ENCODE peak calls at places on chromosomes 1 and 21, in nine cellular contexts. U is adrenal gland, P is SK-N-SH, D is left lung, M is stomach, X is HFF-Myc, W is cardiac fibroblast, O is fibroblast of villous mesenchyme, S is GM12864. R is an unnamed sample.

GRCh38 chr21:28906236-28906635 is 86.4 kb downstream of the LTN1 start:
- DNase-seq in O (no peak), M (no peak), P (no peak), D (no peak), W (no peak), S (no peak), X (no peak), U (no peak), R (no peak)

GRCh38 chr21:41488080-41488479 is 19.9 kb downstream of the TMPRSS2 start:
- DNase-seq in X (no peak), D (no peak), W (no peak), S (no peak), M (peak), P (no peak), U (peak), O (no peak), R (no peak)

GRCh38 chr1:170461362-170461761 is 70.6 kb upstream of the GORAB start:
- DNase-seq in S (no peak), U (no peak), W (peak), X (no peak), D (no peak), O (peak), M (no peak), P (no peak), R (peak)

GRCh38 chr1:6953874-6954502 is 168.7 kb downstream of the CAMTA1 start:
- DNase-seq in M (no peak), D (no peak), O (no peak), P (no peak), W (no peak), S (no peak), U (no peak), X (no peak), R (no peak)

GRCh38 chr21:46509760-46510159 is 51.1 kb downstream of the DIP2A start:
- DNase-seq in M (peak), D (peak), W (peak), O (peak), S (no peak), X (no peak), U (peak), P (no peak), R (no peak)

GRCh38 chr1:26983863-26984262 is 9.6 kb upstream of the TRNP1 start:
- DNase-seq in X (no peak), M (no peak), W (no peak), O (no peak), P (no peak), S (no peak), D (no peak), U (no peak), R (no peak)

GRCh38 chr1:92230736-92231135 is 13.0 kb downstream of the C1orf146 start:
- DNase-seq in O (no peak), W (no peak), U (no peak), X (no peak), M (no peak), P (no peak), S (no peak), D (no peak), R (no peak)

GRCh38 chr1:162666006-162666645 is 33.9 kb downstream of the DDR2 start:
- DNase-seq in O (peak), U (no peak), W (no peak), S (no peak), M (no peak), P (no peak), D (no peak), X (no peak), R (no peak)

GRCh38 chr21:37087188-37087587 is 14.1 kb downstream of the TTC3 start:
- DNase-seq in X (no peak), W (peak), S (no peak), P (no peak), O (peak), M (no peak), U (peak), D (no peak), R (peak)

GRCh38 chr1:205009666-205010065 is 33.3 kb upstream of the CNTN2 start:
- DNase-seq in D (no peak), O (no peak), W (no peak), X (no peak), U (no peak), M (no peak), P (no peak), S (no peak), R (no peak)

GRCh38 chr1:66944330-66945274 is 19.8 kb downstream of the MIER1 start:
- DNase-seq in X (peak), D (peak), S (no peak), U (peak), M (no peak), P (no peak), W (peak), O (peak), R (peak)

GRCh38 chr1:97870574-97870973 is 50.3 kb downstream of the DPYD start:
- DNase-seq in D (no peak), X (no peak), U (no peak), O (no peak), W (no peak), M (no peak), S (no peak), P (no peak), R (no peak)

GRCh38 chr1:164673584-164674214 is 114.7 kb downstream of the PBX1 start:
- DNase-seq in D (no peak), U (no peak), X (no peak), O (no peak), M (no peak), W (peak), S (no peak), P (peak), R (no peak)

GRCh38 chr1:203052556-203053059 is 26.3 kb downstream of the PPFIA4 start:
- DNase-seq in X (no peak), O (no peak), P (no peak), M (no peak), D (no peak), S (no peak), U (no peak), W (no peak), R (no peak)

GRCh38 chr1:181112071-181112929 is 23.8 kb downstream of the IER5 start:
- DNase-seq in M (peak), U (peak), X (peak), P (no peak), O (peak), D (peak), S (no peak), W (peak), R (peak)

GRCh38 chr21:16455978-16456377 is 726.2 kb downstream of the USP25 start:
- DNase-seq in U (no peak), P (no peak), M (no peak), W (no peak), D (no peak), S (no peak), X (no peak), O (no peak), R (no peak)

GRCh38 chr1:209040351-209040750 is 543.2 kb upstream of the CAMK1G start:
- DNase-seq in D (no peak), P (no peak), O (no peak), U (no peak), X (no peak), M (no peak), S (no peak), W (no peak), R (no peak)

GRCh38 chr1:19445417-19446342 is 39.7 kb downstream of the CAPZB start:
- DNase-seq in S (no peak), M (peak), X (no peak), U (peak), D (no peak), P (peak), W (no peak), O (peak), R (no peak)

GRCh38 chr21:38527737-38528136 is 29.5 kb upstream of the ERG start:
- DNase-seq in U (no peak), P (no peak), O (no peak), D (no peak), M (no peak), X (no peak), S (no peak), W (no peak), R (no peak)

GRCh38 chr1:226598455-226598849 is 49.9 kb downstream of the STUM start:
- DNase-seq in X (no peak), M (no peak), S (no peak), W (no peak), U (no peak), D (no peak), O (no peak), P (no peak), R (no peak)

GRCh38 chr21:33419538-33420123 is 16.4 kb downstream of the IFNGR2 start:
- DNase-seq in P (no peak), D (no peak), O (peak), X (no peak), M (peak), W (peak), S (no peak), U (peak), R (peak)

GRCh38 chr1:151368745-151369610 is 3.5 kb downstream of the SELENBP1 start:
- DNase-seq in M (peak), P (no peak), S (no peak), D (no peak), O (no peak), U (no peak), X (no peak), W (no peak), R (no peak)

GRCh38 chr1:226082959-226083302 is 20.4 kb downstream of the H3-3A start:
- DNase-seq in U (peak), D (peak), P (peak), M (peak), S (no peak), O (peak), X (no peak), W (peak), R (peak)

GRCh38 chr1:236851871-236852270 is 56.8 kb downstream of the MTR start:
- DNase-seq in X (no peak), U (no peak), P (no peak), D (no peak), W (peak), O (no peak), M (no peak), S (no peak), R (no peak)

GRCh38 chr1:155463865-155464264 is 98.7 kb downstream of the ASH1L start:
- DNase-seq in M (no peak), D (no peak), W (peak), O (peak), S (no peak), U (no peak), P (no peak), X (peak), R (peak)

GRCh38 chr1:37822942-37823865 is 15.2 kb upstream of the YRDC start:
- DNase-seq in U (no peak), P (no peak), W (peak), M (no peak), D (no peak), S (no peak), O (no peak), X (no peak), R (no peak)

GRCh38 chr1:25568834-25569598 is 25.6 kb downstream of the LDLRAP1 start:
- DNase-seq in M (no peak), X (no peak), U (peak), W (peak), P (no peak), S (no peak), D (no peak), O (peak), R (peak)

GRCh38 chr1:205766038-205766437 is 9.2 kb downstream of the RAB29 start:
- DNase-seq in D (no peak), O (no peak), W (peak), S (no peak), X (no peak), U (no peak), P (no peak), M (no peak), R (peak)

GRCh38 chr1:121417289-121417955 is 232.6 kb downstream of the SRGAP2C start:
- DNase-seq in S (no peak), X (no peak), M (no peak), O (peak), P (no peak), D (no peak), W (no peak), U (no peak), R (peak)

GRCh38 chr1:23743287-23744052 is at the start of gene ELOA:
- DNase-seq in U (peak), W (peak), M (peak), O (peak), D (peak), X (no peak), S (no peak), P (peak), R (peak)

GRCh38 chr1:23742670-23743286 is 493 bp upstream of the ELOA start:
- DNase-seq in W (peak), O (peak), D (peak), P (no peak), U (peak), M (no peak), S (no peak), X (no peak), R (peak)

GRCh38 chr1:23747947-23748346 is 4.7 kb downstream of the ELOA start:
- DNase-seq in U (no peak), W (peak), O (no peak), D (no peak), P (no peak), M (no peak), S (no peak), X (no peak), R (no peak)

GRCh38 chr1:23741609-23742008 is 1.7 kb upstream of the ELOA start:
- DNase-seq in U (no peak), D (no peak), O (no peak), W (no peak), X (no peak), P (no peak), S (no peak), M (no peak), R (no peak)

DNA sequence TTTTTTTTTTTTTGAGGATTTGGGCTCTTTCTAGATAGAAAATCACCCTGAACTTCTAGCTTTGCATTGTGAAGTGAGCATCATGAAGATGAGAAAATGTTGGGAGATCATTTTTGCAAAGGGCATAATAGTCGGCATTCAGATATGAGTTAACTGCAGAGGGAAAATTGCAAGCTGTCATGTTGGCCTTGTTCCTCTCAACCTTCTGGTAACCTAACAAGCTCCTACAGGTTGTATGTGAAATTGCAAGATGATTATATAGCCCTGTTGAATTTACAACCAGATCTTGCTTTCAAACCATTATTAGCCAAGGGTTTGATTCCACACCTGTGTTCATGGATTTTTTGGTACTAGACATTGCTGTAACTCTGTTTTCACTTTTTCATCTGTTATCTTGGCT is 2.2 kb downstream of the ELOA start:
- DNase-seq in P (peak), U (no peak), M (no peak), W (peak), O (peak), X (no peak), S (no peak), D (no peak), R (peak)
- H3K4me3 ChIP-seq in P (no peak), U (no peak), M (peak), W (no peak), O (no peak), X (peak), S (peak), D (no peak), R (peak)

DNA sequence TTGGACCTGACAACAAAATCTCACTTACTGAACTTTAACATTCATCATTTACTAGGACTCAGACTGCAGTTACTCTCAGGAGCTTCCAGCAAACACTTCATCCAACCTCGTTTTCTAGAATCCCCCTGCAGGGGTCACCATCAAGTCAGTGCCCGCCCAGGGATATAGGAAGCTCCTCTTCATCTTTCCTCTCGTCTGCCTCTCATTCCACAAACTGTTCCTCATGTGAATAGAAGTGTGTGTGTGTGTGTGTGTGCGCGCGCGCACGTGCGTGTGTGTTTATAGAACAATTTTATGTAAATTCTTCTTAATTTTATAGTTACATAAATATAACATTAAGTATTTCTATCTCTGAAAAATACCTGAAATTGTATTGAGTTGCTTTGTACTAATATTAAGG is 21.8 kb upstream of the ABCD3 start:
- DNase-seq in D (no peak), U (no peak), O (peak), W (peak), X (no peak), P (no peak), S (no peak), M (no peak), R (peak)
- TF ChIP-seq CTCF in D (no peak), U (no peak), O (peak), W (peak), X (peak), P (peak), S (no peak), M (no peak), R (peak)

GRCh38 chr21:44706706-44707615 is 4.4 kb downstream of the TSPEAR start:
- DNase-seq in D (no peak), S (no peak), X (no peak), W (no peak), P (peak), U (no peak), O (no peak), M (peak), R (no peak)
- H3K4me3 ChIP-seq in D (no peak), S (no peak), X (no peak), W (no peak), P (no peak), U (no peak), O (no peak), M (no peak), R (no peak)

GRCh38 chr1:43073490-43074230 is 98.4 kb downstream of the EBNA1BP2 start:
- DNase-seq in M (peak), U (peak), S (peak), W (peak), X (peak), O (peak), D (peak), P (peak), R (peak)

GRCh38 chr1:43072314-43072713 is 99.8 kb downstream of the EBNA1BP2 start:
- DNase-seq in D (no peak), M (no peak), O (no peak), W (no peak), S (no peak), U (no peak), P (no peak), X (no peak), R (no peak)

GRCh38 chr1:43074709-43075108 is 97.4 kb downstream of the EBNA1BP2 start:
- DNase-seq in S (no peak), U (no peak), M (no peak), D (no peak), X (no peak), O (no peak), P (no peak), W (no peak), R (no peak)

GRCh38 chr1:43071241-43071640 is 100.8 kb downstream of the EBNA1BP2 start:
- DNase-seq in S (no peak), D (no peak), O (no peak), X (no peak), P (no peak), W (no peak), M (no peak), U (no peak), R (no peak)

DNA sequence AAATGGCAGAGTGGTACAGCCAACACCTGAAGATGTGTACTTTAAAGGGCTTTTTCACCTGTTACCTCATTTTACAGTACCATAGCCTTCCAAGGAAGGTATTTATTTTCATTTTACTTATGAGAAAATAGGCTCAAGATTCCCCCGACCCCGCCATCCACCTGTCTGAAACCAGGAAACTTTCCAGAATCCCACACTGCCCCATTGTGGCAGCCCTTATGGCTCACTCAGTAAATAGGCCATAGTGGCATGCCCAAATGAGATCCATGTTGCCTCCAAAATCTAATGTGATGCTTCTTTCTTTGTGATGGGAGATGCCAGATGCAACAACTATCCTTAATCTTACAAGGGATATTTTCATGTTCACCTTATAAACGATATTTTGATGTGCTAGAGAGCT is 97.8 kb downstream of the EBNA1BP2 start:
- DNase-seq in U (no peak), W (no peak), S (no peak), X (no peak), O (no peak), P (no peak), D (no peak), M (no peak), R (no peak)
- TF ChIP-seq CTCF in U (no peak), W (no peak), S (no peak), X (no peak), O (peak), P (no peak), D (no peak), M (no peak), R (no peak)

DNA sequence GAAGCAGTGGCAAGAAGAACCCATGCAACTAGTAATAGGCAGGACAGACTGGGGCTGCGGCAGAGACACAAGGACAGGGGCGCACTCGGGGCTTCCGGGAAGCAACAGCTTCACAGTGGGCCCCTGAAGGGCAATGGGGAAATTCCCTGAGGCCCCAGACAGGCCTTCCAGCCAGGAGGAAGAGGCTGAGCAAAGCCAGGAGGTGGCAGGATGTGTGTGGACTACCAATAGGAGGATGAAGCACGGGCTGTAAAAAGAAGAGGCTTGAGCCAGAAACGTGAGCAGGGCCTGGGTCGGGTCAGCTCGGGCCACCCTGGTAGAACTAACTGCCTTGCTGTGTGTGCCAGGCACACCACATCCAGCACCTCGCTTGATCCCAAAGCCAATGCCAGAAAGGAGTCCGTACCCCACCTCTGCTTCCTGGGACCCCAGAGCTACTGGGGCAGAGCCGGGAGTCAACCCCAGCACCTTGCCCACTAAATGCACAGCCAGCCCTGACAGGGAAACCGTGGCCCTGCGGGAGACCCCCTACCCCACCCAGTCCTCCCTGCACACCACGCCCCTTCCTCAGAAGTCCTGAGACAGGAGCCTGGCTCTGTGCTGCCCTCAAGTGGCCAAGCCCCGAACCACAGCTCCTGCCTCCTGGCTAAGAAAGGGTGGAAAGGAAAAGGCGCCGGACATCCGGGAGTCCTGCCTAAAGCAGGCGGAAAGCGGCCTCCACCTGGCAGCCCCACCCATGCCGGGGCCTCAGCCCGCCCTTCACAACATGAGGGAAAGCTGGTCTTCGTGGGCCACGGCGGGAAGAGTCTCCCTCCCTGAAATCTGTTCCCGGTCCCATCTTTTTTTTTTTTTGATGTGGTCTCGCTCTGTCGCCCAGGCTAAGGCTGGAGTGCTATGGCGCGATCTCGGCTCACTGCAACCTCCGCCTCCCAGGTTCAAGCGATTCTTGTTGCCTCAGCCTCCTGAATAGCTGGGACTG is 33.7 kb downstream of the TTC39A start:
- DNase-seq in U (peak), W (peak), S (peak), M (peak), X (peak), D (peak), O (peak), P (peak), R (peak)
- H3K4me3 ChIP-seq in U (peak), W (no peak), S (peak), M (peak), X (no peak), D (peak), O (peak), P (no peak), R (peak)

R was measured in fibroblast of pulmonary artery.